ENCODE peak calls at places on chromosome 1, in five cellular contexts. S, M, E, Z and A are unnamed samples.

GRCh38 chr1:208040714-208041393 is 129.9 kb upstream of the CD34 start:
- DNase-seq in E (no peak), S (no peak), Z (no peak), M (no peak), A (no peak)

GRCh38 chr1:186974774-186975181 is 146.0 kb downstream of the PLA2G4A start:
- DNase-seq in M (no peak), S (no peak), Z (no peak), E (no peak), A (no peak)

GRCh38 chr1:157994704-157995540 is 1.5 kb downstream of the KIRREL1 start:
- DNase-seq in Z (no peak), E (no peak), S (peak), M (peak), A (no peak)

GRCh38 chr1:219548386-219548785 is 64.5 kb downstream of the ZC3H11B start:
- DNase-seq in Z (no peak), S (no peak), M (no peak), E (no peak), A (no peak)

GRCh38 chr1:243294723-243295121 is 38.9 kb downstream of the SDCCAG8 start:
- DNase-seq in E (no peak), Z (no peak), S (no peak), M (no peak), A (no peak)

GRCh38 chr1:55185832-55186231 is 29.3 kb downstream of the USP24 start:
- DNase-seq in M (no peak), E (no peak), S (no peak), Z (no peak), A (no peak)

GRCh38 chr1:235075121-235075954 is 53.3 kb downstream of the TOMM20 start:
- DNase-seq in S (peak), M (no peak), E (no peak), Z (no peak), A (no peak)

GRCh38 chr1:161506336-161507223 is 1.3 kb downstream of the FCGR2A start:
- DNase-seq in M (no peak), E (no peak), Z (no peak), S (no peak), A (no peak)

GRCh38 chr1:211174375-211174774 is 40.4 kb upstream of the KCNH1 start:
- DNase-seq in E (no peak), S (no peak), Z (no peak), M (no peak), A (no peak)

GRCh38 chr1:18134324-18135046 is 26.9 kb downstream of the IGSF21 start:
- DNase-seq in E (no peak), M (no peak), Z (no peak), S (no peak), A (no peak)

GRCh38 chr1:91920001-91920400 is 29.2 kb upstream of the BRDT start:
- DNase-seq in Z (no peak), M (no peak), S (no peak), E (no peak), A (no peak)

GRCh38 chr1:93080424-93080823 is 1.3 kb downstream of the MTF2 start:
- DNase-seq in M (peak), S (peak), Z (no peak), E (peak), A (no peak)

GRCh38 chr1:198929111-198929604 is 290.3 kb downstream of the PTPRC start:
- DNase-seq in Z (no peak), M (no peak), S (no peak), E (no peak), A (no peak)

GRCh38 chr1:234655328-234656069 is 45.5 kb upstream of the IRF2BP2 start:
- DNase-seq in Z (no peak), E (no peak), S (peak), M (no peak), A (no peak)

GRCh38 chr1:201709564-201710295 is 119.2 kb upstream of the IPO9 start:
- DNase-seq in S (peak), M (peak), Z (peak), E (peak), A (peak)

GRCh38 chr1:12539705-12540579 is 78.1 kb downstream of the DHRS3 start:
- DNase-seq in S (no peak), Z (peak), E (peak), M (no peak), A (no peak)

GRCh38 chr1:42971848-42972291 is 13.2 kb upstream of the SLC2A1 start:
- DNase-seq in S (peak), M (no peak), Z (no peak), E (no peak), A (no peak)

GRCh38 chr1:180156631-180157091 is 2.0 kb downstream of the QSOX1 start:
- DNase-seq in M (no peak), S (peak), E (no peak), Z (no peak), A (no peak)

GRCh38 chr1:150970818-150971582 is 3.6 kb downstream of the CERS2 start:
- DNase-seq in S (no peak), Z (no peak), E (peak), M (no peak), A (no peak)

GRCh38 chr1:106956721-106957120 is 99.8 kb upstream of the PRMT6 start:
- DNase-seq in E (no peak), M (no peak), S (no peak), Z (no peak), A (no peak)